ENCODE peak calls at places on chromosomes 7 and 10, in eight cellular contexts. K, P, X, N, M, U, V and R are unnamed samples.
A peak's percentile ranks its signal among the peaks of the same experiment; 100 is the strongest.

GRCh38 chr7:21749318-21749717 is 196.4 kb downstream of the CDCA7L start:
- DNase-seq in P (no peak), M (no peak), N (no peak), K (no peak), X (no peak), V (no peak), U (peak; percentile 27), R (no peak)

GRCh38 chr10:84452006-84452405 is 123.6 kb downstream of the CCSER2 start:
- DNase-seq in K (no peak), N (peak; percentile 18), P (no peak), X (no peak), U (peak; percentile 26), M (no peak), V (no peak), R (no peak)

GRCh38 chr10:126080303-126080825 is 184.0 kb downstream of the FANK1 start:
- DNase-seq in X (no peak), P (no peak), V (no peak), M (no peak), K (no peak), N (no peak), U (no peak), R (no peak)

GRCh38 chr7:27161721-27162547 is 3.4 kb downstream of the HOXA9 start:
- DNase-seq in V (no peak), M (no peak), U (peak; percentile 42), K (no peak), X (no peak), P (no peak), N (no peak), R (no peak)

GRCh38 chr7:158957921-158958471 is 101.6 kb downstream of the DYNC2I1 start:
- DNase-seq in X (peak; percentile 79), V (peak; percentile 81), U (peak; percentile 63), K (no peak), M (no peak), P (no peak), N (no peak), R (no peak)

GRCh38 chr10:95832216-95833037 is 75.3 kb upstream of the CC2D2B start:
- DNase-seq in V (no peak), X (no peak), U (no peak), P (peak; percentile 99), N (no peak), K (no peak), M (no peak), R (no peak)

GRCh38 chr10:125204400-125204799 is 44.0 kb upstream of the CTBP2 start:
- DNase-seq in X (peak; percentile 31), N (no peak), K (no peak), P (no peak), U (no peak), V (no peak), M (no peak), R (no peak)

GRCh38 chr7:44244282-44244681 is 43.5 kb downstream of the YKT6 start:
- DNase-seq in N (no peak), P (no peak), U (peak; percentile 72), K (peak; percentile 7), M (no peak), X (peak; percentile 85), V (peak; percentile 71), R (no peak)

GRCh38 chr7:45718464-45719330 is 144.5 kb downstream of the ADCY1 start:
- DNase-seq in N (no peak), K (peak; percentile 30), V (no peak), P (no peak), M (no peak), X (no peak), U (no peak), R (no peak)

GRCh38 chr10:72259491-72260214 is 14.1 kb upstream of the DDIT4 start:
- DNase-seq in X (peak; percentile 72), V (no peak), M (no peak), P (no peak), N (peak; percentile 84), K (no peak), U (peak; percentile 12), R (no peak)

GRCh38 chr7:125878990-125879389 is 949.4 kb upstream of the POT1 start:
- DNase-seq in U (no peak), N (no peak), K (no peak), M (no peak), X (no peak), P (no peak), V (no peak), R (peak; percentile 28)

GRCh38 chr10:124875596-124875995 is 66.3 kb upstream of the ZRANB1 start:
- DNase-seq in X (no peak), P (no peak), N (peak; percentile 39), K (no peak), U (peak; percentile 53), V (no peak), M (no peak), R (peak; percentile 87)

GRCh38 chr10:80457554-80458262 is 3.6 kb downstream of the TSPAN14 start:
- DNase-seq in K (no peak), M (no peak), X (no peak), N (no peak), U (peak; percentile 74), P (no peak), V (no peak), R (no peak)

GRCh38 chr7:26705567-26705966 is 158.8 kb downstream of the SKAP2 start:
- DNase-seq in N (peak; percentile 69), X (peak; percentile 64), M (peak; percentile 73), U (no peak), P (no peak), V (no peak), K (no peak), R (no peak)

GRCh38 chr10:9211228-9211627 is 1156.7 kb downstream of the GATA3 start:
- DNase-seq in N (peak; percentile 16), V (no peak), P (no peak), M (no peak), X (no peak), U (peak; percentile 56), K (no peak), R (no peak)

GRCh38 chr10:32317795-32318194 is 29.2 kb downstream of the EPC1 start:
- DNase-seq in K (no peak), M (no peak), V (no peak), X (no peak), U (no peak), N (no peak), P (peak; percentile 91), R (no peak)

GRCh38 chr7:98249106-98249505 is 2.9 kb downstream of the TECPR1 start:
- DNase-seq in M (no peak), V (no peak), K (peak; percentile 38), X (peak; percentile 18), U (no peak), P (no peak), N (no peak), R (no peak)

GRCh38 chr10:123523833-123524232 is 142.3 kb upstream of the GPR26 start:
- DNase-seq in P (no peak), U (no peak), X (no peak), N (no peak), K (no peak), V (no peak), M (no peak), R (no peak)

GRCh38 chr10:123521076-123521475 is 145.1 kb upstream of the GPR26 start:
- DNase-seq in X (no peak), P (no peak), V (no peak), K (no peak), M (no peak), U (no peak), N (no peak), R (no peak)

GRCh38 chr10:123522702-123523312 is 143.3 kb upstream of the GPR26 start:
- DNase-seq in K (no peak), N (no peak), P (no peak), V (no peak), M (no peak), X (no peak), U (no peak), R (no peak)

GRCh38 chr10:123519861-123520260 is 146.3 kb upstream of the GPR26 start:
- DNase-seq in X (no peak), U (no peak), K (no peak), V (no peak), N (no peak), M (no peak), P (no peak), R (no peak)

DNA sequence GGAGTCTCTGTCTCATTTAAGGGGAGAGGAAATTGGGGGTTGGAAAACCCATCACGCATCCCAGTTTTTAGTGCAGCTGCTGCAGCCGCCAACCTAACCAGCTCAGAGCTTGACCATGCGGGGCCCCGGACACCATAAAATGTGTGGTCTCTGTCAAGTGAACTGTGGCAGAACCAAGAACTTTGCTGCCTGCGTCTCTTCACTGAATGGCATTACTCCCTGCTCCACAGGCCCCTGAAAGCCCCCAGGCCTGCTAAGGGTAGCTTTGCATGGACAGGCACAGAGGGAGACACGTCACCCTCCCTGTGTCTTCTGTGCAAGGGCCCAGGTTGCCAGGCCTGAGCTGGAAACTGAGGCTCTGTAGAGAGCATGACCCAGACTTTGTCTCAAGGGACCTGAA is 144.6 kb upstream of the GPR26 start:
- DNase-seq in K (no peak), N (no peak), P (no peak), M (no peak), V (no peak), U (no peak), X (no peak), R (no peak)
- TF ChIP-seq REST in K (no peak), N (no peak), P (no peak), M (no peak), V (no peak), U (no peak), X (no peak), R (no peak)

DNA sequence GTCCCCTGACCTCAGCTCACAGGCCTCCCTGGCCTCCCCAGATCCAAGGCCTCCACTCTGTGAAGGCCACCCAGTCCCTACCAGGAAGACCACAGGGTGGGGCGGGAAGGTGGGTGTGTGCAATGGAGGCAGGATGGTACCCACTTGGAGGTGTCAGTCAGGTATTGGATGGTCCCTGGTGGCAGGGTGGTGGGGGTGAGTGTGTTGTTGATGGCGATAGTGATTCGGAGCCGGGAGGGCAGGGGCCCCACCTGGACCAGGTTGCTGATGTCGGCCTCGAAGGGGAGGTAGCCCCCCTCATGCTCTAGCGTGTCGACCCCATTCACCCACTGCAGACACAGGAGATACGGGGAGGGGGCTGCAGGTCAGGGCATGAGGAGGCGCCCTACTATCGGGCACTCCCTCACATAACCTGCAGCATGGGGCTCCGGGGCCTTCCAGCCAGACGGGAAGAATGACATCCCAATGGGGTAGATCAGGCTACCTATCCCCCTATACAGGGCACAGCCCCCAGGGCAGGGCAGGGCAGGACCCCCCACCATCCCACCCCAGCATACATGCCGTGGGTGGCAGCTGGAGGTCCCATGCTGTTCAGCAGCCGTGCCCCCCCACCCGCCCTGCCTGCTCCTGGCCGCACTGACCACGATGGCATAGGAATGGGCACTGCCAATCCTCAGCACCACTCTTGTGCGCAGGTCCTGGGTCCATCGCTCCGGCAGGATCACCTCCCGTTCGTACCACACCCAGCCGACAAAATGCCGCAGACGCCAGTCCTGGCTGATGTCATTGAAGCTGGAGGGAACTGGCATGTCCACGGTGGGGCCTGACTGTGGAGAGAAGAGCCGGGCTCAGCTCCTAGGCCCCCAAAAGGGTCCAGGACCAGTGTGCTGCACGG is 2.2 kb downstream of the GUSB start:
- DNase-seq in U (no peak), N (no peak), K (no peak), P (no peak), X (no peak), V (peak; percentile 8), M (no peak), R (no peak)
- TF ChIP-seq REST in U (no peak), N (no peak), K (no peak), P (no peak), X (no peak), V (no peak), M (no peak), R (no peak)

GRCh38 chr10:3398825-3399646 is 226.5 kb upstream of the PITRM1 start:
- DNase-seq in M (no peak), U (no peak), X (peak; percentile 93), N (no peak), P (no peak), V (no peak), K (no peak), R (no peak)
- TF ChIP-seq REST in M (no peak), U (no peak), X (no peak), N (no peak), P (no peak), V (no peak), K (no peak), R (no peak)

GRCh38 chr10:109962247-109962646 is 38.9 kb upstream of the XPNPEP1 start:
- DNase-seq in X (no peak), V (no peak), U (no peak), M (no peak), K (no peak), N (no peak), P (no peak), R (no peak)
- TF ChIP-seq REST in X (no peak), V (no peak), U (no peak), M (no peak), K (no peak), N (no peak), P (no peak), R (no peak)